ENCODE peak calls at places on chromosomes 16 and 17, in four cellular contexts. I is HEK293T, M is HepG2, Z is K562. K is an unnamed sample.

GRCh38 chr16:13150181-13150885 is 248.9 kb downstream of the SHISA9 start:
- DNase-seq in I (no peak), M (no peak), Z (no peak), K (no peak)

GRCh38 chr16:16879567-16880251 is 500.8 kb downstream of the NPIPA7 start:
- DNase-seq in I (no peak), M (no peak), Z (no peak), K (no peak)

GRCh38 chr17:82984751-82985435 is 94.5 kb upstream of the METRNL start:
- DNase-seq in I (no peak), M (no peak), Z (no peak), K (no peak)

GRCh38 chr17:60167095-60167741 is 17.4 kb downstream of the CA4 start:
- DNase-seq in I (no peak), M (no peak), Z (no peak), K (no peak)

GRCh38 chr17:27778193-27778592 is 22.1 kb downstream of the NOS2 start:
- DNase-seq in I (no peak), M (no peak), Z (no peak), K (no peak)

GRCh38 chr17:40559016-40559853 is 6.0 kb downstream of the CCR7 start:
- DNase-seq in I (no peak), M (no peak), Z (no peak), K (peak)

GRCh38 chr17:7463368-7463846 is 16.0 kb downstream of the ZBTB4 start:
- DNase-seq in I (no peak), M (no peak), Z (no peak), K (no peak)

GRCh38 chr17:36755586-36755985 is 154.2 kb downstream of the MRM1 start:
- DNase-seq in I (peak), M (peak), Z (peak), K (peak)

DNA sequence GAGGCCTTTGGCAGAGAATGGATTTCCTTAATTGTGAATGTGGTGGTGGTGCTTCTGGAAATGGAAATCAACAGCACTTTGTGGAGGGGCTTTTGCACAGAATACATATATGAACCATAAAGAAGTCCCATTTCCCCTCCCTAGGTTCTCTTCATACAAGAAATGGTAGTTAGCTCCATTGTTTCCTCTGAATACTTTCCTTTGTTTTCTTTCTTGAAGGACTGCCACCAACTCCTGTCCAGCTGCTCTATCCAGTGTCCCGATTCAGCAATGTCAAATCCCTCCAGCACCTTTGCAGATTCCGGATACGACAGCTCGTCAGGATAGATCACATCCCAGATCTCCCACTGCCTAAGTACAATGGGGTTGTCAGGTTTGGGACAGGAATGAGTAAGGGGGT is 33.2 kb upstream of the ARHGAP23 start:
- DNase-seq in I (no peak), M (no peak), Z (no peak), K (no peak)
- TF ChIP-seq ELF4 in I (no peak), M (no peak), Z (no peak), K (no peak)

DNA sequence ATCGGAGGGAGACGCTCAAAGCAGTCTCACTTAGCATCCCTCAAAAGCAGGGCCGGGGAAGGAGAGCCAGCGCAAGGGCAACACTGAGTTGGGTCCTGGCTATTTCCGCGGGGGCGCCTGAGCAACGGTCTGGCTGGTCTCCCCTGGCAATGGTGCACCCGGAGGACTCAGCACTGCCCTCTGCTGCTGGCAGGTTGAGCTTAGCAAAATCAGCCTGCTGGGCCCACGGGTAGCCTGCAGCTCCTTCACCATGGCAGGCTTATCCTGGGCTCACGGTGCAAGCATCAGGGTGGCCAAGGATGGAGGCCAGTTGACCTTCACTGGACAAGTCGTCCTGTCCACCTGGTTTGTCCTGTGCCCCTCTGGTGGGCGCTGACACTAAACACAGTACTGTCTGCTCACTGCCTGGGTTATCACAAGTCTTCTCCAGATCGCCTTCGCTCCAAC is 14.4 kb upstream of the ALDH3A1 start:
- DNase-seq in I (peak), M (peak), Z (no peak), K (peak)
- TF ChIP-seq ELF4 in I (no peak), M (no peak), Z (no peak), K (no peak)

GRCh38 chr17:72720494-72720825 is 372.0 kb downstream of the SLC39A11 start:
- DNase-seq in I (no peak), M (no peak), Z (no peak), K (no peak)

GRCh38 chr17:72717276-72717675 is 375.2 kb downstream of the SLC39A11 start:
- DNase-seq in I (no peak), M (no peak), Z (no peak), K (no peak)

GRCh38 chr17:72719582-72720493 is 372.6 kb downstream of the SLC39A11 start:
- DNase-seq in I (no peak), M (no peak), Z (no peak), K (no peak)

GRCh38 chr17:72717676-72718075 is 374.8 kb downstream of the SLC39A11 start:
- DNase-seq in I (no peak), M (no peak), Z (no peak), K (no peak)

GRCh38 chr17:72719206-72719581 is 373.3 kb downstream of the SLC39A11 start:
- DNase-seq in I (no peak), M (no peak), Z (no peak), K (no peak)
- TF ChIP-seq ELF4 in I (no peak), M (no peak), Z (no peak), K (no peak)

GRCh38 chr16:57614546-57615343 is 13.7 kb upstream of the ADGRG1 start:
- DNase-seq in I (no peak), M (no peak), Z (no peak), K (no peak)
- TF ChIP-seq ELF4 in I (no peak), M (no peak), Z (no peak), K (no peak)

GRCh38 chr17:62652251-62653001 is 25.0 kb downstream of the MRC2 start:
- DNase-seq in I (peak), M (no peak), Z (no peak), K (peak)

GRCh38 chr17:62656446-62656845 is 29.0 kb downstream of the MRC2 start:
- DNase-seq in I (no peak), M (no peak), Z (no peak), K (peak)

GRCh38 chr17:62653831-62654829 is 26.7 kb downstream of the MRC2 start:
- DNase-seq in I (no peak), M (no peak), Z (peak), K (peak)

GRCh38 chr17:62650587-62650986 is 23.1 kb downstream of the MRC2 start:
- DNase-seq in I (no peak), M (no peak), Z (no peak), K (peak)

GRCh38 chr17:62653002-62653830 is 25.7 kb downstream of the MRC2 start:
- DNase-seq in I (peak), M (no peak), Z (peak), K (peak)
- TF ChIP-seq ELF4 in I (no peak), M (no peak), Z (no peak), K (no peak)

GRCh38 chr16:86668136-86668535 is 89.8 kb downstream of the FOXL1 start:
- DNase-seq in I (peak), M (no peak), Z (no peak), K (peak)
- TF ChIP-seq ELF4 in I (no peak), M (no peak), Z (no peak), K (no peak)

GRCh38 chr17:47470836-47471235 is 60.1 kb upstream of the NPEPPS start:
- DNase-seq in I (no peak), M (no peak), Z (no peak), K (no peak)
- TF ChIP-seq ELF4 in I (no peak), M (no peak), Z (no peak), K (no peak)

DNA sequence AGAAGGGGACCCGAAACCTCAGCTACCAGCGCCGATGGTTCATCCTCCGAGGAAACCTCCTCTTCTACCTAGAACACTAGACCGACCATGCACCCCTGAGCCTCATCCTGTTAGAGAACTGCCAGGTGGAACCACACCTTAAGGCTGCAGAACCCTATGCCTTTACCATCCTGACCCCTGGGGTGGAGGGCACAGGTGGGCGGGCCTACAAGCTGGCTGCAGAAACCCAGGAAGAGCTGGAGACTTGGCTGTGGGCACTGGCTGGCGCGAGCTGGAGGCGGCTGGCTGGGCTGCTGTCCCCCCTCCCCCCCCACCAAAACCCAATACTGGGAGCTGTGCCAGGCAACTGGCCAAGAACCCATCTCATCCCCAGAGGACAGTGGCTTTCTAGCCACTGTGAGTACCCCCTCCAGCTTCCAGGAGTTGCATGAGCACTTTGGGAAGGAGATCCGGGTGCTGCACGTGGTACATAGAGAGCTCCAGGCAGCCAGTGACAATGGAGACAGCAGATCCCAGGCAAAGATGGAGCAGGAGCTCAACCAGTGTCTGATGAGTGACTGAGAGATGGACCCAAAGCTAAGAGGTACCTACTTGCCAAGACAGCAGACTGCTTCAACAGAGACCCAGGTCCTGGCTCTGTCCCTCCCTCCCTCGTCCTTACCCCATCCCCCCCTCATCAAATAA is 1.4 kb upstream of the CD2BP2 start:
- DNase-seq in I (no peak), M (no peak), Z (no peak), K (no peak)
- TF ChIP-seq ELF4 in I (no peak), M (no peak), Z (no peak), K (no peak)

GRCh38 chr16:88639231-88640038 is 1.1 kb downstream of the IL17C start:
- DNase-seq in I (no peak), M (no peak), Z (peak), K (peak)
- TF ChIP-seq ELF4 in I (no peak), M (no peak), Z (no peak), K (no peak)